ENCODE peak calls at places on chromosome 4, in four cellular contexts. W is HepG2, A is H1, N is GM12878. C is an unnamed sample.

GRCh38 chr4:185933078-185933581 is 121.1 kb upstream of the SORBS2 start:
- DNase-seq in W (no peak), A (no peak), N (no peak), C (no peak)

GRCh38 chr4:87540176-87541058 is 11.2 kb upstream of the SPARCL1 start:
- DNase-seq in W (no peak), A (no peak), N (no peak), C (no peak)

GRCh38 chr4:185363251-185363650 is 32.5 kb downstream of the LRP2BP start:
- DNase-seq in W (no peak), A (no peak), N (no peak), C (no peak)

GRCh38 chr4:150209140-150209829 is 131.0 kb downstream of the DCLK2 start:
- DNase-seq in W (peak; percentile 41), A (no peak), N (no peak), C (peak; percentile 56)

GRCh38 chr4:82614868-82615449 is 53.2 kb upstream of the TMEM150C start:
- DNase-seq in W (no peak), A (no peak), N (no peak), C (no peak)

GRCh38 chr4:169823685-169824084 is 65.9 kb upstream of the HPF1 start:
- DNase-seq in W (peak; percentile 21), A (peak; percentile 31), N (no peak), C (no peak)

GRCh38 chr4:159090255-159090654 is 12.6 kb upstream of the RAPGEF2 start:
- DNase-seq in W (no peak), A (no peak), N (no peak), C (no peak)

GRCh38 chr4:19993222-19993621 is 258.5 kb upstream of the SLIT2 start:
- DNase-seq in W (no peak), A (no peak), N (no peak), C (no peak)

GRCh38 chr4:2082118-2082517 is 23.0 kb downstream of the NAT8L start:
- DNase-seq in W (no peak), A (no peak), N (no peak), C (no peak)

GRCh38 chr4:10063544-10064300 is 42.4 kb upstream of the SLC2A9 start:
- DNase-seq in W (peak; percentile 67), A (peak; percentile 71), N (no peak), C (no peak)

DNA sequence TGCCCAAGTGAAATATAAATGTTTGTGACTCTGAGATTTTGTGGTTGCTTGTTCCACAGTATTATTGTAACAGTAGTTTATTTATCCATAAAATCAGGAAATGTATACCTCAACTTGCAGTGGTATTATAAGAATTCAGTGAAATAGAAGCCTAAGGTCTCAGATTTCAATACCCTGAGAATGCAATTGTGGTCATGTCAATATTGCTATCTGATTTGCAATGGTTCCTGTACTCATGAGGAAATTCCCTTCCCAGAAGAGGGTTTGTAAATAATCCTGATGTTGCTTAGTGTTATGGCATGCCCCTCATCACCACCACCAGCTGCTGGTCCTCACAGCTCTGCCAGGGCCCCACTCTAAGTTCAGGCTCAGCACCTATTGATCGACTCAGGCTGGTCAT is 67.8 kb downstream of the SLC34A2 start:
- DNase-seq in W (no peak), A (no peak), N (no peak), C (no peak)
- TF ChIP-seq TCF12 in W (no peak), A (no peak), N (no peak), C (no peak)

DNA sequence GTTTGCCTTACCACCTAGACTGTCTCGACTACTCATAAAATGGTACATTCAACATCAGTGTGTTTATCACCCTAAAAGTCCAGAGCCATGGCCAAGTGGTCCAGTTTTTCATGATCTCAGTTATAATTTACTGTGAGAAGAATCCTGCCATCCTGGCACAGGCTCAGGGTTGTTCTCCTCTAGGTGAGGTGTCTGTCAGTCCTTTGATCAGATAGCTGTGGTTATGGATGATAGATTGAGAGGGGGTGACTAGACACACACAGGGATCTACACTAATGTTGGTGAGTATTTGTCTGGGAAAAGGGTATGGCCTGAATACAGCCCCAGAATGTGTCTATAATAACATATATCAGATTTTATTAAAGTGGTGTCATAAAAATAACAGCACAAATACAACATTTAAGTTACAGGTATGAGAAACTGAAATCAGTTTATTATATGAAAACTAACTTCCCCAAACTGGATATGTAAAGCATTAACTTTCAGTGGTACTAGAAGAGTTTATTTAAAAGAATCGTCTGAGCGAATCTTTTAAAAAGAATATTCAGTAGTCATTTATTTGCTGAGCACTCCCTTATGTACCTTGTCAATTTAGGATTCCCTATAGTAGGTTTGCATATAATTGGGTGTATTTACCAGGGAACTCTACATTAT is 93.3 kb downstream of the STIM2 start:
- DNase-seq in W (no peak), A (no peak), N (no peak), C (no peak)
- H3K4me3 ChIP-seq in W (no peak overlapping the region), A (no peak overlapping the region), N (no peak overlapping the region), C (no peak overlapping the region)

DNA sequence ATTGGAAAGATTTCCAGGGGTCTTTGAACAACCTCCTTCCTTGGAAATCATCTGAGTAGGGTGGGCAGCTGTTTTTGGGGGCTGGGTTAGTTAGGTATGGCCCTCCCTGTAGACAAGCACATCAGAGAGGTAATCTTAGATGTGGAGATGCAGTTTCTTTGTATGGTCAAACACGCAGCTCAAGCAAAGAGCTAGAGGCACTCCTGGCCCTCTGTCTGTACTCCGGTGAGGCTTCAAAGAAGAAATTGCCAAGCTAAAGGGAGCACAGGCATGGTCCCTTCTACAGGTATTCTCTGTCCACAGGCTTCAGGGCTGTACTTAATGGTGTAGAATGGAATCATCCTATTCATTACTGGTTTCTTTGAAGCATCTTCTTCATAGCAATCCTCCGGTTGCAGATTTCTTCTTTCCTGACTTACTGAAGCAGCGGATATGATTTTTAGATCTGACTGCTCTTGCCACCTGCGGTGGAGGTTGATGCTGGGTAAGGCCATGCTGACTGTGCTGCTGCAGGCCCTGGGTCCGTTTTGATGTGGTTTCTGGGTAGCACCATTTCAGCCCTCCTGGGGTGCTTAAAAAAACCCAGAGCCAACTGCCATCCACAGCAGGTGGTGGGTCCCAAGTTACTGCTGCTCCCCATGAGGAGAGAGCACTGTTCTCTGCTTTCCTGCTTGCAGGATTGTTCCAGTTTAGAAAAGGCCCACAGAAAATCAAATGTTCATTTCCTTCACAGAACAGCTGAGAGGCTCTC is 318.9 kb upstream of the GATB start:
- DNase-seq in W (no peak), A (no peak), N (no peak), C (no peak)
- TF ChIP-seq TCF12 in W (no peak), A (no peak), N (no peak), C (no peak)

DNA sequence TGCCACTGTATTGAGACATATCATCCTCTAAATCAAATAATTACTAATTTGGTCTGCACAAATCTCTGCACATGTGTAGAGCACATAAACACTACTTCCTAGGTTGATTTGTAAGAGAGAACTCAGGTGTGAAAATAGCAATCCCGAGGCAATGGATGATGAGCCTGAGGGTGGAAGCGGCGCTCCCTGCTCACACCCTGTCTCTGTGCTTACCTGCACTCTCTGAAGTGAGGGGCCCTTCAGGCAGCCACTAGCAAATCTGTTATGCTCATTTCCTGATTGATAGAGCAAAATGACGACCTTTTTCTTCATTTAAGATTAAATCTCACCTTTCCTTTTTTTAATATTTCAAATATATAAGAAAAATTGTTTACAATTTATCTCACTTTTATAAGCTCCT is 1995.7 kb upstream of the AGA start:
- DNase-seq in W (no peak), A (no peak), N (no peak), C (no peak)
- H3K4me3 ChIP-seq in W (no peak overlapping the region), A (no peak overlapping the region), N (no peak overlapping the region), C (no peak overlapping the region)

DNA sequence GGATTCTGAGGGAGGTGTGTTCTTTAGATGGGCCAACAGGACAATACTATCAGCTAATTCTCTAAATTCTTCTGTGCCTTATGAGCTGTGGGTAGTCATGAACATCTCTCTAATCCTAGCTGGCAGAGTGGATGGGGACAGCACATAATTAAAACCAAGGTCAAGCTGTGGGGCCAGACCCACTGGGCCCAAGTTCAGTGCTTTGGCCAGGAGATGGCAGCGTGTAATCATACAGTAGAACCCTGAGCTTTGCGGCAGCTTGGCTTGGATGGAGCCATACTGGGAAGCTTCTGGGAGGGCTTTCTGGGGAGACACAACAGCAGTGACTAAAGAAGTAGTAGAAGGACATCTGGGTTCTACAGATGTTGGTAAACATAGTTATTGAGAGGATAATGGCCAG is 140.3 kb upstream of the CXCL13 start:
- DNase-seq in W (no peak), A (no peak), N (no peak), C (no peak)
- TF ChIP-seq TCF12 in W (no peak), A (no peak), N (no peak), C (no peak)

DNA sequence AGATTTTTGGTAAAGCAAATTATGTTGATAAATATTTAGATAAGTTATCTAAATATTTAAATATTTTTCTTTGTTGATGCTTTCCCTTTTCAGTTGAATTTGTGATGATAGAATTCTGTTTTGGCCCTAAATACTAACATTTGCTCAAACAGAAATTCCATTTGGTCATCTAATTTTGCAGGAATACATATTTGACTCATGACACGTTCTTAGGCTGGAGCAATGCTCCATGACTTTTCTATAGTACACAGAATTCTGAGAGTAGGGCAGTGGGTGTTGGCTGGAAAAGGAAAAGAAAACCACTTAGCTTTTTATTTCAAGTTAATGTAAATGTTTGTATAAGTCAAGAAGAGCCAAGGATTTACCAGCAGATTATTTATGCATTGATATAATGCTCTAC is 58.6 kb upstream of the GK2 start:
- DNase-seq in W (no peak), A (no peak), N (no peak), C (no peak)
- H3K4me3 ChIP-seq in W (no peak overlapping the region), A (no peak overlapping the region), N (no peak overlapping the region), C (no peak overlapping the region)

GRCh38 chr4:53098681-53099121 is 236.6 kb downstream of the RASL11B start:
- DNase-seq in W (no peak), A (no peak), N (no peak), C (no peak)
- TF ChIP-seq TCF12 in W (no peak), A (no peak), N (no peak), C (no peak)